ENCODE peak calls at places on chromosomes 1 and 21, in eight cellular contexts. I, Y, D, A, Q, S, J and O are unnamed samples.
A peak's percentile ranks its signal among the peaks of the same experiment; 100 is the strongest.

GRCh38 chr1:5928714-5929400 is 63.4 kb downstream of the NPHP4 start:
- DNase-seq in I (no peak), Y (no peak), D (no peak), A (no peak), Q (no peak), S (no peak), J (no peak), O (no peak)

GRCh38 chr1:209621741-209622655 is 30.2 kb downstream of the LAMB3 start:
- DNase-seq in I (peak; percentile 28), Y (no peak), D (no peak), A (no peak), Q (no peak), S (no peak), J (no peak), O (no peak)

GRCh38 chr1:91727763-91728162 is 158.2 kb downstream of the TGFBR3 start:
- DNase-seq in I (no peak), Y (no peak), D (no peak), A (no peak), Q (no peak), S (no peak), J (no peak), O (no peak)

GRCh38 chr1:2951856-2952255 is 69.4 kb upstream of the ACTRT2 start:
- DNase-seq in I (peak; percentile 42), Y (no peak), D (no peak), A (no peak), Q (no peak), S (no peak), J (no peak), O (no peak)

GRCh38 chr1:20847619-20848080 is 60.5 kb upstream of the HP1BP3 start:
- DNase-seq in I (no peak), Y (no peak), D (peak; percentile 40), A (no peak), Q (no peak), S (peak; percentile 17), J (no peak), O (no peak)

GRCh38 chr21:35138665-35139381 is 89.7 kb upstream of the RUNX1 start:
- DNase-seq in I (no peak), Y (no peak), D (peak; percentile 93), A (no peak), Q (no peak), S (peak; percentile 94), J (peak; percentile 12), O (peak; percentile 44)

GRCh38 chr1:232178191-232178590 is 451.7 kb downstream of the SIPA1L2 start:
- DNase-seq in I (no peak), Y (no peak), D (peak; percentile 65), A (no peak), Q (no peak), S (no peak), J (no peak), O (no peak)

GRCh38 chr1:109669246-109669948 is 1.5 kb downstream of the GSTM2 start:
- DNase-seq in I (no peak), Y (peak; percentile 27), D (no peak), A (no peak), Q (no peak), S (no peak), J (no peak), O (no peak)

GRCh38 chr1:195550071-195550862 is 1058.0 kb downstream of the KCNT2 start:
- DNase-seq in I (no peak), Y (no peak), D (peak; percentile 44), A (no peak), Q (no peak), S (no peak), J (no peak), O (no peak)

GRCh38 chr1:14539953-14540563 is 58.4 kb upstream of the KAZN start:
- DNase-seq in I (no peak), Y (no peak), D (no peak), A (no peak), Q (no peak), S (no peak), J (no peak), O (no peak)

GRCh38 chr21:15015622-15016471 is 49.0 kb downstream of the NRIP1 start:
- DNase-seq in I (no peak), Y (no peak), D (peak; percentile 90), A (no peak), Q (no peak), S (no peak), J (no peak), O (no peak)

GRCh38 chr1:114131526-114132220 is 22.0 kb downstream of the SYT6 start:
- DNase-seq in I (no peak), Y (no peak), D (no peak), A (no peak), Q (no peak), S (no peak), J (no peak), O (no peak)
- TF ChIP-seq CTCF in I (no peak), Y (no peak), D (no peak), A (no peak), Q (no peak), S (no peak), J (no peak), O (no peak)

DNA sequence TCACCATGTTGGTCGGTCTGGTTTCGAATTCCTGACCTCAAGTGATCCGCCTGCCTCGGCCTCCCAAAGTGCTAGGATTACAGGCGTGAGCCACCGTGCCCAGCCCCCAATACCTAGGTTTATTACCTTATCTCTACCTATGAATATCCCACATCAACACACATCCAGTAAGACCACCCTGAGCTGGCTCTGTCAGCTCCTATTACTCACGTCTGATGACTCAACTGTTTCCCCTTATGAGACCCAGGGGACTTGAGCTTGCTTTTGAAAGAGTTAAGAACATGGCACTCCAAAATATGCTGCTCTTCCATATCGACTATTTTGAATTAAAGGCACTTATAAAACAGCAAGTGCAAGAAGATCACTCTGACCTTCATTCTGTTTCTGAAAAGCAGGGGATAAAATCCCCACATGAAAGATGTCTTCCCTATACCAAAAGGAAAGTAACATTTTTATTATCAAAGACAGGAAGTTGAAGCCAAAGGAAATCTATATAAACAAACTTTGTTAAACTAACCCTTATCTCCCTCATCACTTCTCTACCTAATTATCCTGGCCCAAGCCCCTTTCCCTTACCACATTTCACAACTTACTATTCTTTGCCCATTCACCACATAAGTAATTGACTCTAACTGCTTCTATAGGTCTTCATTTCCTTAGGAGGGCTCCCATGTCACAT is 41.3 kb upstream of the OSBPL9 start:
- DNase-seq in I (no peak), Y (no peak), D (no peak), A (no peak), Q (no peak), S (no peak), J (no peak), O (no peak)
- TF ChIP-seq CTCF in I (no peak), Y (no peak), D (no peak), A (no peak), Q (no peak), S (no peak), J (no peak), O (no peak)

GRCh38 chr1:53979712-53980450 is 33.7 kb downstream of the LRRC42 start:
- DNase-seq in I (no peak), Y (no peak), D (no peak), A (no peak), Q (no peak), S (no peak), J (no peak), O (no peak)
- TF ChIP-seq CTCF in I (no peak), Y (no peak), D (no peak), A (no peak), Q (no peak), S (no peak), J (no peak), O (no peak)

GRCh38 chr1:206878456-206878855 is 13.0 kb downstream of the IL20 start:
- DNase-seq in I (no peak), Y (no peak), D (no peak), A (no peak), Q (no peak), S (no peak), J (no peak), O (no peak)
- TF ChIP-seq CTCF in I (no peak), Y (no peak), D (peak; percentile 8), A (no peak), Q (no peak), S (peak; percentile 15), J (no peak), O (no peak)

DNA sequence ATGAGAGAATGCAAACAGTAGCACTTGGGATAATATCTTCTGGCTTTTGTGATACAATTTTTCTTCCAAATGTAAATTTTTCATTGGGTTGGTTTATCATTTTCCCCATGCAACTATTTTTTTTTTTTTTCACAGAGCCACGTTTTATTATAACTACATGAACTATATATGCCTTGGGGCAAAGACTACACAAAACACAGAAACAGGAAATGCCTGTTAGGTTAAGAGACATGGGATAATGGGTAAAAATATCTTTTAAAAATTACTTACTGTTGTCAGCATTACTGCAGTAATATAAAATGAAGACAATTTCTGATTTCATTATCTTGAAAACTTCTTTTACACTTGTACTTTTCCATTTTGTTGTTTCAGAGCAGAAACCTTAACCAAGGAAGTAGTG is 74.6 kb downstream of the DISP1 start:
- DNase-seq in I (no peak), Y (no peak), D (peak; percentile 45), A (no peak), Q (no peak), S (no peak), J (no peak), O (no peak)
- TF ChIP-seq CTCF in I (no peak), Y (no peak), D (no peak), A (no peak), Q (no peak), S (no peak), J (no peak), O (no peak)

GRCh38 chr1:87790756-87791155 is 462.1 kb downstream of the LMO4 start:
- DNase-seq in I (no peak), Y (no peak), D (no peak), A (no peak), Q (no peak), S (no peak), J (no peak), O (no peak)

GRCh38 chr1:87786861-87787548 is 458.3 kb downstream of the LMO4 start:
- DNase-seq in I (no peak), Y (no peak), D (no peak), A (no peak), Q (no peak), S (no peak), J (no peak), O (no peak)

GRCh38 chr1:87786218-87786617 is 457.5 kb downstream of the LMO4 start:
- DNase-seq in I (no peak), Y (no peak), D (no peak), A (no peak), Q (no peak), S (peak; percentile 55), J (no peak), O (no peak)

GRCh38 chr1:87783315-87783714 is 454.6 kb downstream of the LMO4 start:
- DNase-seq in I (no peak), Y (no peak), D (no peak), A (no peak), Q (no peak), S (no peak), J (no peak), O (no peak)

GRCh38 chr1:87787551-87787950 is 458.9 kb downstream of the LMO4 start:
- DNase-seq in I (no peak), Y (no peak), D (peak; percentile 48), A (no peak), Q (no peak), S (peak; percentile 64), J (no peak), O (no peak)
- TF ChIP-seq CTCF in I (no peak), Y (no peak), D (peak; percentile 22), A (no peak), Q (no peak), S (peak; percentile 51), J (no peak), O (no peak)

GRCh38 chr1:117008675-117009074 is 7.1 kb downstream of the CD101 start:
- DNase-seq in I (no peak), Y (no peak), D (no peak), A (no peak), Q (no peak), S (no peak), J (no peak), O (no peak)
- TF ChIP-seq CTCF in I (no peak), Y (no peak), D (no peak), A (no peak), Q (no peak), S (no peak), J (no peak), O (no peak)